ENCODE peak calls at places on chromosomes 5 and 9, in nine cellular contexts. X is adipocyte, Y is C1 segment of cervical spinal cord, D is M059J, T is activated T-cell treated with anti-CD3 and anti-CD28 coated beads for 24 hours, C is psoas muscle, J is skeletal muscle cell, B is HT-29, O is cardiac muscle cell. F is an unnamed sample.

GRCh38 chr5:1137567-1138444 is 25.9 kb upstream of the SLC12A7 start:
- DNase-seq in X (no peak), Y (no peak), D (no peak), T (no peak), C (peak; percentile 69), J (no peak), B (peak; percentile 55), O (no peak), F (peak; percentile 81)

GRCh38 chr5:34589832-34590231 is 66.3 kb upstream of the RAI14 start:
- DNase-seq in X (no peak), Y (no peak), D (no peak), T (no peak), C (no peak), J (no peak), B (no peak), O (no peak), F (no peak)

GRCh38 chr5:71778678-71779276 is 59.7 kb downstream of the CARTPT start:
- DNase-seq in X (peak; percentile 85), Y (no peak), D (peak; percentile 20), T (no peak), C (no peak), J (no peak), B (peak; percentile 72), O (peak; percentile 45), F (peak; percentile 65)

GRCh38 chr5:43567967-43568366 is 11.1 kb upstream of the PAIP1 start:
- DNase-seq in X (no peak), Y (no peak), D (no peak), T (no peak), C (no peak), J (no peak), B (no peak), O (no peak), F (no peak)

GRCh38 chr9:127384016-127384730 is 12.8 kb upstream of the SLC2A8 start:
- DNase-seq in X (no peak), Y (no peak), D (peak; percentile 52), T (no peak), C (no peak), J (no peak), B (no peak), O (no peak), F (no peak)

GRCh38 chr9:91992636-91993035 is 42.6 kb upstream of the ROR2 start:
- DNase-seq in X (peak; percentile 28), Y (no peak), D (peak; percentile 20), T (no peak), C (no peak), J (no peak), B (no peak), O (no peak), F (no peak)

GRCh38 chr5:114185274-114185673 is 176.6 kb upstream of the KCNN2 start:
- DNase-seq in X (no peak), Y (no peak), D (peak; percentile 65), T (no peak), C (peak; percentile 36), J (no peak), B (no peak), O (no peak), F (peak; percentile 61)

GRCh38 chr9:119179701-119180100 is 189.5 kb downstream of the BRINP1 start:
- DNase-seq in X (no peak), Y (no peak), D (no peak), T (no peak), C (no peak), J (no peak), B (no peak), O (no peak), F (no peak)

GRCh38 chr9:106307670-106308069 is 555.3 kb upstream of the ZNF462 start:
- DNase-seq in X (no peak), Y (no peak), D (no peak), T (no peak), C (no peak), J (no peak), B (no peak), O (no peak), F (no peak)

GRCh38 chr5:78779771-78780616 is 131.4 kb upstream of the LHFPL2 start:
- DNase-seq in X (peak; percentile 44), Y (no peak), D (peak; percentile 96), T (no peak), C (no peak), J (peak; percentile 71), B (peak; percentile 54), O (no peak), F (no peak)

GRCh38 chr9:18343799-18344198 is 130.2 kb upstream of the ADAMTSL1 start:
- DNase-seq in X (peak; percentile 86), Y (no peak), D (no peak), T (no peak), C (no peak), J (no peak), B (no peak), O (no peak), F (no peak)

GRCh38 chr5:93411716-93412115 is 169.3 kb downstream of the NR2F1-AS1 start:
- DNase-seq in X (no peak), Y (no peak), D (no peak), T (no peak), C (no peak), J (no peak), B (no peak), O (no peak), F (no peak)

GRCh38 chr9:37026085-37026935 is 7.8 kb downstream of the PAX5 start:
- DNase-seq in X (no peak), Y (no peak), D (peak; percentile 18), T (no peak), C (peak; percentile 43), J (no peak), B (no peak), O (no peak), F (peak; percentile 53)

GRCh38 chr9:136700959-136701664 is 11.3 kb upstream of the DIPK1B start:
- DNase-seq in X (no peak), Y (no peak), D (no peak), T (peak; percentile 71), C (no peak), J (no peak), B (no peak), O (no peak), F (no peak)

GRCh38 chr9:3238241-3238640 is 287.6 kb downstream of the RFX3 start:
- DNase-seq in X (no peak), Y (no peak), D (no peak), T (no peak), C (no peak), J (no peak), B (no peak), O (no peak), F (no peak)

GRCh38 chr5:53411388-53411787 is 69.0 kb upstream of the FST start:
- DNase-seq in X (no peak), Y (no peak), D (no peak), T (no peak), C (no peak), J (no peak), B (no peak), O (no peak), F (no peak)

GRCh38 chr5:40879163-40879942 is 29.9 kb upstream of the C7 start:
- DNase-seq in X (peak; percentile 80), Y (no peak), D (peak; percentile 46), T (no peak), C (no peak), J (peak; percentile 1), B (peak; percentile 59), O (peak; percentile 17), F (no peak)

GRCh38 chr5:65986050-65986451 is 59.7 kb downstream of the ERBIN start:
- DNase-seq in X (peak; percentile 61), Y (no peak), D (peak; percentile 13), T (no peak), C (no peak), J (peak; percentile 66), B (no peak), O (no peak), F (no peak)

GRCh38 chr5:44958943-44959342 is 150.2 kb downstream of the MRPS30 start:
- DNase-seq in X (no peak), Y (no peak), D (no peak), T (no peak), C (no peak), J (no peak), B (no peak), O (no peak), F (no peak)

GRCh38 chr5:77859306-77859705 is 83.2 kb upstream of the TBCA start:
- DNase-seq in X (no peak), Y (no peak), D (no peak), T (no peak), C (no peak), J (peak; percentile 14), B (no peak), O (no peak), F (no peak)

GRCh38 chr9:119917175-119917574 is 547.9 kb upstream of the BRINP1 start:
- DNase-seq in X (no peak), Y (no peak), D (no peak), T (no peak), C (no peak), J (no peak), B (no peak), O (no peak), F (no peak)

GRCh38 chr5:53418409-53418808 is 62.0 kb upstream of the FST start:
- DNase-seq in X (no peak), Y (no peak), D (no peak), T (no peak), C (no peak), J (no peak), B (no peak), O (no peak), F (no peak)

GRCh38 chr5:115758356-115758755 is 58.1 kb downstream of the CDO1 start:
- DNase-seq in X (no peak), Y (no peak), D (peak; percentile 5), T (no peak), C (no peak), J (no peak), B (no peak), O (no peak), F (no peak)

GRCh38 chr5:40464461-40464860 is 215.3 kb upstream of the PTGER4 start:
- DNase-seq in X (no peak), Y (no peak), D (peak; percentile 60), T (no peak), C (no peak), J (no peak), B (no peak), O (no peak), F (no peak)

GRCh38 chr5:97979740-97980139 is 793.7 kb upstream of the RGMB start:
- DNase-seq in X (peak; percentile 61), Y (no peak), D (no peak), T (no peak), C (no peak), J (peak; percentile 80), B (no peak), O (no peak), F (peak; percentile 23)

GRCh38 chr9:31137151-31137849 is 1247.1 kb upstream of the ACO1 start:
- DNase-seq in X (peak; percentile 75), Y (no peak), D (peak; percentile 93), T (no peak), C (no peak), J (peak; percentile 93), B (peak; percentile 54), O (no peak), F (no peak)

GRCh38 chr9:136059851-136060670 is 35.0 kb downstream of the NACC2 start:
- DNase-seq in X (peak; percentile 50), Y (no peak), D (peak; percentile 91), T (no peak), C (peak; percentile 53), J (peak; percentile 32), B (no peak), O (no peak), F (no peak)

GRCh38 chr5:180303226-180304015 is 11.5 kb upstream of the MAPK9 start:
- DNase-seq in X (no peak), Y (no peak), D (no peak), T (no peak), C (no peak), J (no peak), B (no peak), O (no peak), F (no peak)

GRCh38 chr5:98461485-98461884 is 312.0 kb upstream of the RGMB start:
- DNase-seq in X (no peak), Y (no peak), D (no peak), T (no peak), C (no peak), J (no peak), B (no peak), O (no peak), F (no peak)

GRCh38 chr9:38380230-38380871 is 12.2 kb upstream of the ALDH1B1 start:
- DNase-seq in X (no peak), Y (no peak), D (peak; percentile 69), T (no peak), C (no peak), J (no peak), B (no peak), O (no peak), F (no peak)

GRCh38 chr5:63170496-63170895 is 591.9 kb downstream of the LRRC70 start:
- DNase-seq in X (no peak), Y (no peak), D (no peak), T (no peak), C (no peak), J (no peak), B (no peak), O (no peak), F (no peak)